ENCODE peak calls at places on chromosomes 16 and 17, in five cellular contexts. U, M, Z, L and D are unnamed samples. For H3K4me1, the result is how much of the 10 kb centered on the place peaks cover.

GRCh38 chr17:72101526-72101925 is 19.3 kb upstream of the SOX9 start:
- DNase-seq in Z (no peak), L (no peak), M (no peak), U (no peak), D (no peak)

GRCh38 chr17:4177732-4178131 is 34.7 kb downstream of the CYB5D2 start:
- DNase-seq in Z (no peak), L (no peak), M (no peak), U (no peak), D (no peak)

GRCh38 chr17:60712675-60713074 is 35.0 kb downstream of the BCAS3 start:
- DNase-seq in U (no peak), M (no peak), Z (no peak), L (no peak), D (no peak)

GRCh38 chr16:31351246-31351936 is 3.6 kb upstream of the ITGAX start:
- DNase-seq in U (no peak), M (no peak), L (no peak), Z (no peak), D (no peak)

GRCh38 chr17:39677581-39678339 is 9.5 kb downstream of the PNMT start:
- DNase-seq in L (peak), U (no peak), Z (no peak), M (no peak), D (no peak)

GRCh38 chr17:36623281-36623680 is 21.9 kb downstream of the MRM1 start:
- DNase-seq in Z (no peak), L (no peak), U (no peak), M (no peak), D (no peak)

GRCh38 chr17:42809250-42809649 is 10.6 kb downstream of the CNTD1 start:
- DNase-seq in Z (peak), U (peak), L (peak), M (peak), D (no peak)

GRCh38 chr16:89134269-89134668 is 37.3 kb upstream of the CDH15 start:
- DNase-seq in M (no peak), Z (no peak), U (no peak), L (no peak), D (peak)

GRCh38 chr17:20206591-20206990 is 197.4 kb downstream of the SPECC1 start:
- DNase-seq in U (peak), Z (peak), L (no peak), M (peak), D (no peak)

GRCh38 chr16:73176577-73177013 is 128.7 kb upstream of the ZFHX3 start:
- DNase-seq in L (no peak), U (peak), M (peak), Z (peak), D (no peak)

DNA sequence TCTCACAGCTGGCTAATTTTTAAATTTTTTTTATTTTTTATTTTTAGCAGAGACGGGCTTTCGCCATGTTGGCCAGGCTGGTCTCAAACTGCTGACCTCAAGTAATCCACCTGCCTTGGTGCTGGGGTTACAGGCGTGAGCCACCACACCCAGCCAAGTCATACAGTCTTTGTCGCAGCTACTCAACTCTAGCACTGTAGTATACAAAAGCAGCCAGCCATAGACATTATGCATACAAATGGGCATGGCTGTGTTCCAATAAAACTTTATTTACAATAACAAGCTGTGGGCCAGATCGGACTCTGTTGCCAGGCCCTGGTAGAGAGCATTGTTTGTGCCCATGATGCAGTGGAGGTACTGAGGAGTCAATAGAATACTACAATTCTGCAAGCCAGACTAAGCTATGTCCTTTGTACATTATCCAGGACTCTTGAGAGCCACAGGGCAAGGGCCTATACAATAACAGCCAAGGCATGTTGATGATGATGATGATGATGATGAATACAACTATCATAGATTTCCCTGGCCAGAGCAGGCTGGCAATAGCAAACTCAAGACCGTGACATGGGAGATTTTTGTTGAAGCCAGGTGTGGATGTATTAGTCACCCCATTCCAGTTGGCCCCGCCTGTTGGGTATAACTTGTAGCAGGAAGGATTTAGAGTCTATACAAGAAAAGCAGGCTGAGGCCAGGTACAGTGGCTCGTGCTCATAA is 101.8 kb downstream of the MYH11 start:
- DNase-seq in M (no peak), U (no peak), L (no peak), Z (no peak), D (no peak)
- H3K4me1 ChIP-seq in M (under half), U (under half), L (under half), Z (under half), D (under half)

GRCh38 chr17:15351487-15351840 is 10.1 kb upstream of the TEKT3 start:
- DNase-seq in U (no peak), L (no peak), Z (no peak), M (no peak), D (no peak)

GRCh38 chr17:15351925-15352324 is 10.5 kb upstream of the TEKT3 start:
- DNase-seq in U (peak), M (peak), L (no peak), Z (peak), D (no peak)

GRCh38 chr17:15349119-15349518 is 7.7 kb upstream of the TEKT3 start:
- DNase-seq in M (no peak), U (no peak), L (no peak), Z (no peak), D (no peak)

GRCh38 chr17:15348030-15348429 is 6.6 kb upstream of the TEKT3 start:
- DNase-seq in M (no peak), L (no peak), Z (no peak), U (peak), D (no peak)

GRCh38 chr17:15350777-15351486 is 9.5 kb upstream of the TEKT3 start:
- DNase-seq in Z (no peak), U (peak), M (no peak), L (no peak), D (no peak)
- H3K27ac ChIP-seq in Z (peak), U (no peak), M (peak), L (no peak), D (peak)

GRCh38 chr17:14784997-14785696 is 480.0 kb downstream of the PMP22 start:
- DNase-seq in L (peak), M (no peak), Z (no peak), U (no peak), D (no peak)
- TF ChIP-seq CTCF in L (peak), M (no peak), Z (no peak), U (no peak), D (no peak)

GRCh38 chr16:17347624-17348023 is 123.1 kb downstream of the XYLT1 start:
- DNase-seq in U (no peak), Z (no peak), M (no peak), L (no peak), D (no peak)

GRCh38 chr16:17346441-17346773 is 124.4 kb downstream of the XYLT1 start:
- DNase-seq in U (no peak), L (no peak), M (no peak), Z (no peak), D (no peak)

GRCh38 chr16:17348826-17349225 is 121.9 kb downstream of the XYLT1 start:
- DNase-seq in L (no peak), M (no peak), U (no peak), Z (no peak), D (no peak)

GRCh38 chr16:17346774-17347569 is 123.8 kb downstream of the XYLT1 start:
- DNase-seq in L (no peak), Z (no peak), M (no peak), U (no peak), D (no peak)

DNA sequence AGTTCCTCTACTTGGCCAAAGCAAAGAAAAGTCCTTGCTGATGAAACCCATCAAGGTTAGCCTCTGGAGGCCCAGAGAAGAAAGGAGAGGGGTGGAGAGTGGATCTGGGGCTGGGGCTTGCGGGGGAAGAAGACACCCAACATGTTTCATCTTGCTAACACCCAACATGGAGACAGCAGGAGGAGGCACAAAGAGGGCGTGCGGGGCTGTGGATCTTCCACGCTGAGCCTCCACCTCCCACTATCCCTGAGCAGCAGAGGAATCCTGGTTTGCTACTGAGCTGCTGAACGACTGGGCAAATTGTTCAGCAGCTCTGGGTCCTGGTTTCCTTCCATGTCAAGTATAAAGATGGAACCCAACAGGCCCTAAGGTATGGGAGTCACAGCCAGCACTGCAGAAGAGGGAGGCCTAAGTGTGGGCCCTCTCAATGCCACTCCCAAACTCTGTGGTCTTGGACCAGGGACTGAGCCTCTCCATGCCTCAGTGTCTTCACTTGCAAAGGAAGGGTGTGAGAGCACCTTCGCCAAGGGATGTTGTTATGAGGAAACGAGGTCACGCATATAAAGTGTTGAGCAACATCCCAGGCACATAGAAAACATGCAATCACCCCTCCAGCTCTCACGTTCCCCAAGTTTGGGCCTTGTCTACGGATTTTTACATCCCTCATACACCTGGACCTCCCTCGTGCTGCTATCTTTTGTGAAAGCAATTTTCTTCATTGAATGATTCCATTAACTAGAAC is 122.5 kb downstream of the XYLT1 start:
- DNase-seq in L (no peak), Z (no peak), M (no peak), U (no peak), D (no peak)
- H3K4me1 ChIP-seq in L (under half), Z (under half), M (under half), U (under half), D (half or more)

DNA sequence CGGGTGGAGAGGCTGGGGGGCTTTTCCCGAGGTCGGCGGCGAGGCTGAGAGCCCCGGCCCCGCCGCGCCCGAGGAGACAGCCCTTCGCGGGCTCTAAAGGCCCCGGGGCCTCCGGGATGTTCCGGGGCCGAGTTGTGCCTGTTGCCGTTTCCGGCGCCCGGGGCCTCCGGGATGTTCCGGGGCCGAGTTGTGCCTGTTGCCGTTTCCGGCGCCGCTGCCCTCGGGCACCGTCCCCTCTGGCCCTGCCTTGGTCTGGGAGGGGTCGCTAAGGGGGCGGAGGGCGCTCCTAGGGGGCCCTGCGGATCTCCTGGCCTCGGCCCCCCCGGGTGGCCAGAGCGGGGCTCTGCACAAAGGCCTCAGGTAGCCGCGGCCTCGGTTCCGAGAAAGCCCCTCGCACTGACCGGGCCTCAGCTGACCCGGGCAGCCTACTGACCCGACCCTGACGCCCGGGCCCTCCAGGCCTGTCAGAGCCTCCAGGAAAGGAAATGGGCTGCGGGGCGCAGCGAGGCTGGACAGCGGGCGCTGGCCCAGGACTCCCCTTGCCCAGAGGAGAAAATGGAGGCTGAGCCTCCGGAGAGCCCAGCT is 24.2 kb downstream of the ACTG1 start:
- DNase-seq in U (no peak), M (no peak), L (no peak), Z (no peak), D (no peak)
- H3K27ac ChIP-seq in U (peak), M (no peak), L (peak), Z (peak), D (peak)

GRCh38 chr17:7884581-7885356 is 3.8 kb upstream of the CHD3 start:
- DNase-seq in Z (no peak), L (no peak), M (peak), U (no peak), D (no peak)

GRCh38 chr17:7885357-7886226 is 3.0 kb upstream of the CHD3 start:
- DNase-seq in U (peak), Z (peak), M (peak), L (peak), D (peak)

GRCh38 chr17:7887038-7887481 is 1.5 kb upstream of the CHD3 start:
- DNase-seq in L (no peak), M (no peak), Z (no peak), U (no peak), D (no peak)

GRCh38 chr17:7887482-7888183 is 956 bp upstream of the CHD3 start:
- DNase-seq in U (peak), M (peak), L (peak), Z (peak), D (peak)

DNA sequence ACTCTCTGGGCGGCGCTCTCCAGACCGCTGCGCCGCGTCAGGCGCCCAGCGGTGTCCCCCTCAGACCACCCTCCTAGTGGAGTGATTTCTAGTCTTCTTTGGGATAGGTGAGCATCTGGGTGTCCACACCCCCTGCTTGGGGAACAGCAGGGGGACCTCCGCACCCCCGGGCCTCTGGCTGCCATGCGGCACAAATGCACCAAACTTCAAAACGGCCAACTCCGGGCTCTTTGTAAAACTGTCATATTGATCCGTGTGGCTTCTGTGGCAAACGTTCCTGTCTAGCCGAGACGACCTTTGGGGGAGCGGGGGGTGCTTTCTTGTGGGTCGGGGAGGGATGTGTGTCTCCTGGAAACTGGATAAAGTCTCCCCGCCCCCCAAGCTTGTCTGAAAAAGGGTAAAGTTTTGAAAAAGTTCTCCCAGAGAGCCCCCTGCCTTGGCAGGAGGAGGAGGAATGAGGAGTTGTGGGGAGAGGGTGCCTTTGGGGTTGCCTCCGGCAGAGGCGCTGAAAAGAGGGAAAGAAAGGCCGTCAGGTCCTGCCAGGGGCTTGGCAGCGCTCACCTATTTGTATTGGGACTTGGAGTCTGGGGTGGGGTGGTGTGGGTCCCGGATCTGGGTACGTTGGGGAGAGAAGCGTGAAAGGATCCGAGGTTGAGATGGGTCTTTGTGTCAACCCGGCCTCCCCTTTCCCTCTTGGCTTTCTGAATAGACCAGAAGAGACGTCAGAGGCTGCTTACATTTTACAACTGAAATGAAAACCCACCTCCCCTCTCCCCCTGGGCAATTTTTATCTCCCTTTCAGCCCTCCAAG is 2.2 kb upstream of the CHD3 start:
- DNase-seq in Z (peak), M (peak), U (peak), L (no peak), D (no peak)
- TF ChIP-seq CTCF in Z (no peak), M (peak), U (no peak), L (no peak), D (no peak)

GRCh38 chr17:82215972-82216300 is 3.3 kb upstream of the CCDC57 start:
- DNase-seq in U (no peak), Z (no peak), M (no peak), L (no peak), D (no peak)

GRCh38 chr17:82213251-82214011 is 789 bp upstream of the CCDC57 start:
- DNase-seq in U (peak), M (peak), Z (peak), L (peak), D (peak)

GRCh38 chr17:82215095-82215971 is 2.7 kb upstream of the CCDC57 start:
- DNase-seq in U (peak), Z (peak), M (peak), L (no peak), D (no peak)

GRCh38 chr17:82212331-82213250 is at the start of gene CCDC57:
- DNase-seq in Z (peak), L (peak), U (peak), M (peak), D (peak)

DNA sequence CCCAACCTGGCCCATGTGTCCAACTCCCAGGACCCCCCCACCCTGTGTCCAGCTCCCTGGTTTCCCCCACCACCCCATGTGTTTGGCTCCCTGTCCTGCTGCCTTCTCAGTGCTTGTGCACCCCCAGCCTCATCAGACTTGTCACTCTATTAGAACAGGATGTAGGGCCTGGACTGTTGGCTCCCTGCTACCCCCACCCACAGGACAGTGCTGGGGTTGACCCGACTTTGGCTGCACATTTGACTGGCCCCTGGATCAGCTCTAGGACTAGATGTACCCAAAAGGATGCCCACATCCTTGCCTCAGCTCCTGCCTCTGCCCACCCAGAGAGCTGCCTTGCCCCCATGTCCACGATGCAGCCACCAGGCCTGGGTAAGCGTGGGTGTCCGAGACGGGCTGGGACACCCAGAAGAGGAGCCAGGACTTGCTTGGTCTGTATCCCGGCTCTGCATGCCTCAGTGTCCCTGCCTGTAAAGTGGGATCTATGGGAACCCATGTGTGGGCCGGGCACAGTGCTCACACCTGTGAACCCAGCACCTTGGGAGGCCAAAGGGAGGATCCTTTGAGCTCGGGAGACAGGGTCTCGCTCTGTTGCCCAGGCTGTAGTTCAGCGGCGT is 1.5 kb upstream of the CCDC57 start:
- DNase-seq in Z (no peak), M (no peak), L (no peak), U (no peak), D (no peak)
- H3K4me1 ChIP-seq in Z (half or more), M (under half), L (under half), U (under half), D (under half)

GRCh38 chr16:22192261-22193133 is 13.6 kb upstream of the EEF2K start:
- DNase-seq in L (peak), M (peak), U (peak), Z (no peak), D (peak)
- H3K27ac ChIP-seq in L (peak), M (peak), U (peak), Z (peak), D (peak)